ENCODE peak calls at places on chromosomes 5 and 9, in five cellular contexts. O is naive thymus-derived CD4-positive, alpha-beta T cell; R is ureter; X is activated CD4-positive, CD25-positive, alpha-beta regulatory T cell treated with anti-CD3 and anti-CD28 coated beads, Interleukin-2, amount 50 U/mL, for 72 hours; E is neural progenitor cell. D is an unnamed sample.

GRCh38 chr5:133877351-133878235 is 90.8 kb downstream of the C5orf15 start:
- DNase-seq in R (no peak), X (no peak), O (no peak), E (no peak), D (no peak)

GRCh38 chr9:14561929-14562386 is 131.3 kb downstream of the ZDHHC21 start:
- DNase-seq in R (no peak), X (no peak), E (peak), O (no peak), D (no peak)

GRCh38 chr5:923473-923873 is 30.8 kb downstream of the TRIP13 start:
- DNase-seq in X (peak), E (peak), O (peak), R (peak), D (peak)

GRCh38 chr5:150341331-150341730 is 16.2 kb upstream of the TCOF1 start:
- DNase-seq in O (no peak), X (no peak), E (no peak), R (no peak), D (no peak)

GRCh38 chr9:130172858-130173461 is 756 bp downstream of the NCS1 start:
- DNase-seq in O (peak), E (peak), X (peak), R (no peak), D (peak)

GRCh38 chr5:75463726-75464125 is 47.7 kb downstream of the CERT1 start:
- DNase-seq in O (no peak), R (no peak), X (no peak), E (no peak), D (no peak)

GRCh38 chr9:130181645-130182044 is 9.4 kb downstream of the NCS1 start:
- DNase-seq in E (no peak), O (no peak), R (no peak), X (no peak), D (no peak)

GRCh38 chr5:60417500-60418181 is 282.3 kb downstream of the DEPDC1B start:
- DNase-seq in E (no peak), R (no peak), X (no peak), O (no peak), D (no peak)

GRCh38 chr9:96217358-96217755 is 84.6 kb downstream of the HSD17B3 start:
- DNase-seq in O (no peak), X (no peak), R (peak), E (peak), D (peak)

D was measured in cardiac muscle cell.